ENCODE peak calls at places on chromosome 17, in four cellular contexts. V, N, A and Q are unnamed samples.

GRCh38 chr17:36221187-36221586 is 10.3 kb downstream of the CCL4L2 start:
- DNase-seq in N (no peak), V (no peak), A (peak; percentile 15), Q (no peak)

GRCh38 chr17:82299452-82299851 is 18.0 kb downstream of the CD7 start:
- DNase-seq in V (no peak), A (peak; percentile 76), N (no peak), Q (no peak)

GRCh38 chr17:68396795-68397536 is 60.3 kb downstream of the WIPI1 start:
- DNase-seq in N (no peak), A (peak; percentile 24), V (no peak), Q (no peak)

GRCh38 chr17:51165680-51166197 is 472 bp upstream of the NME2 start:
- DNase-seq in N (no peak), A (peak; percentile 74), V (no peak), Q (no peak)

GRCh38 chr17:13735444-13735843 is 133.7 kb upstream of the HS3ST3A1 start:
- DNase-seq in N (no peak), A (peak; percentile 64), V (peak; percentile 9), Q (no peak)

GRCh38 chr17:68790481-68790880 is 164.7 kb downstream of the ABCA8 start:
- DNase-seq in N (peak; percentile 33), A (no peak), V (no peak), Q (no peak)

GRCh38 chr17:52027081-52027480 is 131.4 kb downstream of the CA10 start:
- DNase-seq in N (no peak), A (peak; percentile 60), V (no peak), Q (no peak)

GRCh38 chr17:1110844-1111598 is 68.8 kb downstream of the ABR start:
- DNase-seq in N (peak; percentile 55), V (peak; percentile 50), A (peak; percentile 71), Q (peak; percentile 91)

GRCh38 chr17:39618252-39618913 is 8.4 kb upstream of the PPP1R1B start:
- DNase-seq in V (no peak), N (no peak), A (no peak), Q (no peak)

GRCh38 chr17:30116661-30117547 is at the start of gene NSRP1:
- DNase-seq in N (peak; percentile 95), V (peak; percentile 95), A (peak; percentile 98), Q (peak; percentile 82)

GRCh38 chr17:2232244-2232638 is 71.3 kb downstream of the SMG6 start:
- DNase-seq in V (no peak), N (no peak), A (no peak), Q (no peak)

GRCh38 chr17:42317256-42317966 is 29.1 kb downstream of the STAT5A start:
- DNase-seq in V (no peak), N (no peak), A (no peak), Q (no peak)
- H3K4me1 ChIP-seq in V (peaks cover 11% of the 10 kb centered on the region), N (no peaks in the 10 kb centered on the region), A (no peaks in the 10 kb centered on the region), Q (no peaks in the 10 kb centered on the region)

GRCh38 chr17:31308372-31308905 is 5.4 kb downstream of the EVI2B start:
- DNase-seq in N (no peak), V (no peak), A (no peak), Q (no peak)

GRCh38 chr17:31310260-31310659 is 3.6 kb downstream of the EVI2B start:
- DNase-seq in V (no peak), N (no peak), A (no peak), Q (no peak)

GRCh38 chr17:31308935-31309334 is 4.9 kb downstream of the EVI2B start:
- DNase-seq in N (no peak), V (no peak), A (no peak), Q (no peak)

GRCh38 chr17:31309525-31309924 is 4.3 kb downstream of the EVI2B start:
- DNase-seq in N (no peak), A (no peak), V (no peak), Q (no peak)

GRCh38 chr17:31310877-31311276 is 3.0 kb downstream of the EVI2B start:
- DNase-seq in V (no peak), N (no peak), A (no peak), Q (no peak)
- H3K27ac ChIP-seq in V (no peak overlapping the region), N (no peak overlapping the region), A (no peak overlapping the region), Q (no peak overlapping the region)

GRCh38 chr17:58302171-58302918 is 21.6 kb upstream of the MPO start:
- DNase-seq in N (no peak), A (no peak), V (no peak), Q (no peak)

GRCh38 chr17:58304735-58305486 is 23.7 kb downstream of the TSPOAP1 start:
- DNase-seq in N (peak; percentile 10), V (no peak), A (no peak), Q (no peak)

GRCh38 chr17:58301504-58302150 is 20.9 kb upstream of the MPO start:
- DNase-seq in V (no peak), A (no peak), N (no peak), Q (no peak)

GRCh38 chr17:58303981-58304734 is 23.4 kb upstream of the MPO start:
- DNase-seq in N (peak; percentile 18), A (peak; percentile 90), V (peak; percentile 61), Q (no peak)

GRCh38 chr17:58302919-58303551 is 22.3 kb upstream of the MPO start:
- DNase-seq in N (peak; percentile 8), A (peak; percentile 50), V (no peak), Q (no peak)
- H3K4me1 ChIP-seq in N (no peaks in the 10 kb centered on the region), A (no peaks in the 10 kb centered on the region), V (no peaks in the 10 kb centered on the region), Q (no peaks in the 10 kb centered on the region)

DNA sequence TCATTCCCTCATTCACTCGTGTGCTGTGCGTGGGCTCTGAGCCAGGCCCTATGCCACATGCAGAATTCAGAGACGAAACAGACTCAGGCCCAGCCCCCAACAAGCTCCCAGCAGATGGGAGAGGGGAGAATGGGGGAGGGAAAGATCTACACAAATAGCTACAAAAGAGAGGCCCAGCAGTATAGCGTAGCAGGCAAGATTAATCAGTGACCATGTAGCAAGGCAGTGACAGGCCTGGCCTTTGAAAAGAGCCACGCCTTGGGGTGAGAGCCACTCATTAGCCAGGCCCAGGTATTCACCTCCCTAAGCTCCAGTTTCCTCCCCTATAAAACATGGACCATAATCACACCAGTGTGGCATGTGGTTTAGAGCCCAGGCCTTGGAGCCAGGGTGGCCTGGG is 16.4 kb upstream of the KRT19 start:
- DNase-seq in V (peak; percentile 74), N (no peak), A (no peak), Q (no peak)
- H3K27ac ChIP-seq in V (peak overlapping the region; percentile 78), N (no peak overlapping the region), A (no peak overlapping the region), Q (no peak overlapping the region)

GRCh38 chr17:57443781-57444180 is 187.5 kb downstream of the MSI2 start:
- DNase-seq in N (no peak), V (no peak), A (no peak), Q (no peak)
- H3K4me1 ChIP-seq in N (no peaks in the 10 kb centered on the region), V (peaks cover 70% of the 10 kb centered on the region), A (peaks cover 8% of the 10 kb centered on the region), Q (peaks cover 7% of the 10 kb centered on the region)

GRCh38 chr17:17229416-17230098 is 7.4 kb downstream of the FLCN start:
- DNase-seq in A (no peak), N (no peak), V (no peak), Q (no peak)
- H3K27ac ChIP-seq in A (no peak overlapping the region), N (no peak overlapping the region), V (no peak overlapping the region), Q (no peak overlapping the region)

GRCh38 chr17:65456368-65457151 is 104.9 kb downstream of the AXIN2 start:
- DNase-seq in V (peak; percentile 43), N (no peak), A (no peak), Q (no peak)

GRCh38 chr17:65457183-65457582 is 104.3 kb downstream of the AXIN2 start:
- DNase-seq in A (no peak), V (no peak), N (no peak), Q (no peak)

GRCh38 chr17:65453204-65453931 is 108.1 kb downstream of the AXIN2 start:
- DNase-seq in V (no peak), A (no peak), N (no peak), Q (no peak)

GRCh38 chr17:65455972-65456343 is 105.5 kb downstream of the AXIN2 start:
- DNase-seq in N (no peak), V (peak; percentile 49), A (peak; percentile 69), Q (no peak)

DNA sequence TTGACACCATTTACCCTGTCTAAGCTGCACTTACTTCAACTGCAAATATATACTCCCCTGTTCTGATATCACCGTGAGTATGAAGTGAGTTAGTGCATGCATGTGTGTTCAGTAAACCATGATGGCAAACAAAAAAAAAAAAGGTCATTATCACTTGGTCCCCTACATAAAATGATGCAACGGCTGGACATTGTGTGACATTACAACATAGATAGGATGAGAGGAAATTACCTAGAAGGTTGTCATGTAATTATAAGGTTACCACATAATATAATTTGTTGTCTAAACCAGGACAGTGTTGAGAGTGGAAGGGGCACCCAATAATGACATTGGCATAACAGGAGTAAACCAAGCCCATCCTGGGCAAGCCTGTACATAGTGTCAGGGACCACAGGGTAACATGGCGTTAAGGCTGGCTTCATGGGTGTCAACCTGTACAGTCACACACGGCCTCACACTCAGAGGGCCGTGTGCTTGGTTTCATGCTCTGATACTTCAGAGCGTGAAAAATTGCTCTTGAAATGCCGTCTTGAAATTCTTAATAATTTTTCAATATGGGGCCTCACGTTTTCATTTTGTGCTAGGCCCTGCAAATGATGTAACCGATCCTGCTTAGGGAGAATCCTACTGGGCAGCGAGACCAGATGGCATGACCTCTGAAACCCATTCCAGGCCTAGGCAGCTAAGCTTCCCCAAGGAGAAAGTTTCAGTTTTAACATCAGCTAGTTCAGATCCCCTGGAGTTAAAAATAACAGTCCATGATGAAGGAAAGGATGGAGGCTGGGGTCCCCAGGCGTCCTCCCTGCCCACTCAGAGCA is 106.1 kb downstream of the AXIN2 start:
- DNase-seq in A (no peak), N (no peak), V (no peak), Q (no peak)
- H3K4me1 ChIP-seq in A (peaks cover 15% of the 10 kb centered on the region), N (no peaks in the 10 kb centered on the region), V (peaks cover 30% of the 10 kb centered on the region), Q (peaks cover 16% of the 10 kb centered on the region)

GRCh38 chr17:8084250-8084649 is 3.3 kb downstream of the ALOX12B start:
- DNase-seq in N (no peak), V (no peak), A (no peak), Q (no peak)
- H3K27ac ChIP-seq in N (no peak overlapping the region), V (no peak overlapping the region), A (no peak overlapping the region), Q (no peak overlapping the region)

GRCh38 chr17:3910420-3911270 is 5.6 kb downstream of the P2RX1 start:
- DNase-seq in N (no peak), V (no peak), A (no peak), Q (no peak)

GRCh38 chr17:3909257-3909656 is 7.0 kb downstream of the P2RX1 start:
- DNase-seq in V (no peak), A (no peak), N (no peak), Q (no peak)

GRCh38 chr17:3912827-3913226 is 3.4 kb downstream of the P2RX1 start:
- DNase-seq in A (no peak), N (no peak), V (no peak), Q (no peak)

GRCh38 chr17:3913531-3914318 is 2.5 kb downstream of the P2RX1 start:
- DNase-seq in A (peak; percentile 94), V (peak; percentile 80), N (peak; percentile 71), Q (no peak)

DNA sequence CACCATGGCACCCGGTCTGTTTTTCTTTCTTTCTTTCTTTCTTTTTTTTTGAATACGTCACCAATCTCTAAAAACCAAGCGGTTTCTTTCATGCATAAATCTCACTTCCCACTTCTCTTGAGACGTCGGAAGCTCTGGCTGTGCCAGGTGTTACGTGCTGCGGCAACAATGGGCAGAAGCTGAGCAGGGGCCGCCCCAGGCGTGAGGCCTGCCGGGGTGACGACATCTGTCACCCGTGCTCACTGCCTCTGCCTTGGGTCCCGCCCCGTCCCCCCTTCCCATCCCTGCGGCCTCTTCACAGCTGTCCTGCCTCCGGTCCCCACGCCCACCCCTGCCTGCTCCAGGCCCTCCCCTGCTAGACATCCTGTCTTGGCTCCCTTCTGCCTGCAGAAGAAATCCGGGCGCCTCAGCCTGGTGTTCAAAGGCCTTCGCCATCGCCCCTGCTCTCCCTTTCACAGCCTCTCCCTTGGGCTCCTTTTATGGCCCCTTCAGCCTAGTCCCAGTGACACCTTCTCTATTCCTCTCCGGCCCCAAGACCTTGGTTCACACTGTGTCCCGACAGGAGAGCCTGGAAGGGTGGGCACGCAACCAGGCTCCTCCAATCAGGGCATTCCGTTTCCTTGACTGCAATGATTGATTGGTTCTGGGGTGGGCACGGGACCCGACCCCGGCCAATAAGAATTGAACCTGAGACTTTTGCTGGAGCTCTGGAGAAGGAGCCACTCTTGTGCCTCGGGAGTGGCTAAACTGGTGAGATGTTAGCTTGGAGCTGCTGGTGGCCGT is 4.8 kb downstream of the P2RX1 start:
- DNase-seq in N (no peak), V (no peak), A (peak; percentile 59), Q (no peak)
- H3K4me1 ChIP-seq in N (no peaks in the 10 kb centered on the region), V (peaks cover 4% of the 10 kb centered on the region), A (no peaks in the 10 kb centered on the region), Q (no peaks in the 10 kb centered on the region)